ENCODE peak calls at places on chromosomes 3 and 15, in four cellular contexts. One of them, this sample, is unnamed.

GRCh38 chr3:187209501-187209900 is 12.2 kb downstream of the RTP1 start:
- DNase-seq in GM23338: no peak
- DNase-seq in stomach: no peak
- DNase-seq in OCI-LY7: no peak
- DNase-seq in this sample: no peak

GRCh38 chr3:109257269-109257668 is 59.0 kb downstream of the DPPA2 start:
- DNase-seq in GM23338: no peak
- DNase-seq in stomach: no peak
- DNase-seq in OCI-LY7: no peak
- DNase-seq in this sample: no peak

GRCh38 chr15:97096303-97096835 is 765.9 kb downstream of the NR2F2 start:
- DNase-seq in GM23338: no peak
- DNase-seq in stomach: no peak
- DNase-seq in OCI-LY7: no peak
- DNase-seq in this sample: no peak

GRCh38 chr15:74869726-74870407 is 3.3 kb downstream of the SCAMP2 start:
- DNase-seq in GM23338: no peak
- DNase-seq in stomach: peak
- DNase-seq in OCI-LY7: peak
- DNase-seq in this sample: no peak

GRCh38 chr15:61880079-61880478 is 180.2 kb downstream of the VPS13C start:
- DNase-seq in GM23338: no peak
- DNase-seq in stomach: no peak
- DNase-seq in OCI-LY7: no peak
- DNase-seq in this sample: no peak

GRCh38 chr15:32688151-32688639 is 29.6 kb upstream of the GREM1 start:
- DNase-seq in GM23338: no peak
- DNase-seq in stomach: peak
- DNase-seq in OCI-LY7: no peak
- DNase-seq in this sample: peak

GRCh38 chr15:63603516-63603915 is 6.3 kb downstream of the FBXL22 start:
- DNase-seq in GM23338: no peak
- DNase-seq in stomach: no peak
- DNase-seq in OCI-LY7: no peak
- DNase-seq in this sample: no peak

GRCh38 chr3:156509209-156510174 is 45.4 kb downstream of the SSR3 start:
- DNase-seq in GM23338: peak
- DNase-seq in stomach: no peak
- DNase-seq in OCI-LY7: peak
- DNase-seq in this sample: peak

GRCh38 chr3:14266361-14266760 is 87.7 kb downstream of the LSM3 start:
- DNase-seq in GM23338: no peak
- DNase-seq in stomach: no peak
- DNase-seq in OCI-LY7: no peak
- DNase-seq in this sample: no peak

GRCh38 chr3:17322106-17322793 is 420.2 kb downstream of the TBC1D5 start:
- DNase-seq in GM23338: no peak
- DNase-seq in stomach: no peak
- DNase-seq in OCI-LY7: no peak
- DNase-seq in this sample: no peak

GRCh38 chr15:58066042-58066867 is 744 bp upstream of the ALDH1A2 start:
- DNase-seq in GM23338: peak
- DNase-seq in stomach: peak
- DNase-seq in OCI-LY7: peak
- DNase-seq in this sample: peak

GRCh38 chr15:90716976-90717821 is at the start of gene BLM:
- DNase-seq in GM23338: peak
- DNase-seq in stomach: peak
- DNase-seq in OCI-LY7: peak
- DNase-seq in this sample: peak

GRCh38 chr15:90716317-90716975 is 700 bp upstream of the BLM start:
- DNase-seq in GM23338: peak
- DNase-seq in stomach: no peak
- DNase-seq in OCI-LY7: peak
- DNase-seq in this sample: no peak

GRCh38 chr15:90713081-90713480 is 4.1 kb upstream of the BLM start:
- DNase-seq in GM23338: no peak
- DNase-seq in stomach: no peak
- DNase-seq in OCI-LY7: no peak
- DNase-seq in this sample: no peak

GRCh38 chr15:90718232-90718631 is 1.1 kb downstream of the BLM start:
- DNase-seq in GM23338: no peak
- DNase-seq in stomach: no peak
- DNase-seq in OCI-LY7: peak
- DNase-seq in this sample: no peak
- TF ChIP-seq CTCF in GM23338: no peak
- TF ChIP-seq CTCF in stomach: no peak
- TF ChIP-seq CTCF in OCI-LY7: no peak
- TF ChIP-seq CTCF in this sample: no peak

GRCh38 chr15:44529864-44530604 is 6.9 kb upstream of the EIF3J start:
- DNase-seq in GM23338: no peak
- DNase-seq in stomach: no peak
- DNase-seq in OCI-LY7: no peak
- DNase-seq in this sample: no peak

GRCh38 chr15:44530653-44531052 is 6.3 kb upstream of the EIF3J start:
- DNase-seq in GM23338: no peak
- DNase-seq in stomach: no peak
- DNase-seq in OCI-LY7: no peak
- DNase-seq in this sample: no peak

GRCh38 chr15:44535509-44536297 is 1.2 kb upstream of the EIF3J start:
- DNase-seq in GM23338: peak
- DNase-seq in stomach: no peak
- DNase-seq in OCI-LY7: peak
- DNase-seq in this sample: peak

GRCh38 chr15:44535092-44535491 is 1.9 kb upstream of the EIF3J start:
- DNase-seq in GM23338: no peak
- DNase-seq in stomach: no peak
- DNase-seq in OCI-LY7: no peak
- DNase-seq in this sample: no peak

DNA sequence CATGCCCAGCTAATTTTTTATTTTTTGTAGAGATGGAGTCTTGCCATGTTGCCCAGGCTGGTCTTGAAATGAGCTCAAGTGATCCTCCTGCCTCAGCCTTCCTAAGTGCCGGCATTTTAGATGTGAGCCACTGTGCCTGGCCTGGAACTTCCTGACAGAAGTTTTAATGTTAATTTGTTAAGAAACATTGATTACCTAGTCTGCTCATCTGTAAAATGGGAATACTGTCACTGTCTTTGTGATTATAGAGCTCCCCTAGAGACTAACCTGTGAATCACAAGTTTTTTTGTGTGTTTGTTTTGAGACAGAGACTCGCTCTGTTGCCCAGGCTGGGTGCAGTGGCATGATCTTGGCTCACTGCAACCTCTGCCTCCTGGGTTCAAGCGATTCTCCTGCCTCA is 4.3 kb upstream of the EIF3J start:
- DNase-seq in GM23338: peak
- DNase-seq in stomach: no peak
- DNase-seq in OCI-LY7: peak
- DNase-seq in this sample: no peak
- TF ChIP-seq CTCF in GM23338: peak
- TF ChIP-seq CTCF in stomach: no peak
- TF ChIP-seq CTCF in OCI-LY7: peak
- TF ChIP-seq CTCF in this sample: no peak

DNA sequence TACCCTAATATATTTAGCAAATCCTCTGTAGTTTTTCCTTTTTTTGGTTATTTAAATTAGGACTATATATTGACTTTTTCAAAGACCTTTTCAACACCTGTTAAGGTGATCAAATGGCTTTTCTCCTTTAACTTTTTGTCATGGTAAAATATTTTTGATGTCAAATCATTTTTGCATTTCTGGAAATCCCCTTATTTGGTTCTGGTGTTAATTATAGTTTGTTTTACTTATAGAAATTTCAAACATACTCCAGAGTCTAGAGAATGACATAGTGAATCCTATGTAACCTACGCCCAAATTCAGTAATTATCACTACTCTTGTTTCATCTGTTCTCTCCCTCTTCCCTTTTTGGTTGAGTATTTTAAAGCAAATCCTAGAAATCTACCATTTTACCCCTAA is 121.3 kb upstream of the TBL1XR1 start:
- DNase-seq in GM23338: no peak
- DNase-seq in stomach: no peak
- DNase-seq in OCI-LY7: no peak
- DNase-seq in this sample: no peak
- TF ChIP-seq CTCF in GM23338: no peak
- TF ChIP-seq CTCF in stomach: no peak
- TF ChIP-seq CTCF in OCI-LY7: no peak
- TF ChIP-seq CTCF in this sample: no peak

DNA sequence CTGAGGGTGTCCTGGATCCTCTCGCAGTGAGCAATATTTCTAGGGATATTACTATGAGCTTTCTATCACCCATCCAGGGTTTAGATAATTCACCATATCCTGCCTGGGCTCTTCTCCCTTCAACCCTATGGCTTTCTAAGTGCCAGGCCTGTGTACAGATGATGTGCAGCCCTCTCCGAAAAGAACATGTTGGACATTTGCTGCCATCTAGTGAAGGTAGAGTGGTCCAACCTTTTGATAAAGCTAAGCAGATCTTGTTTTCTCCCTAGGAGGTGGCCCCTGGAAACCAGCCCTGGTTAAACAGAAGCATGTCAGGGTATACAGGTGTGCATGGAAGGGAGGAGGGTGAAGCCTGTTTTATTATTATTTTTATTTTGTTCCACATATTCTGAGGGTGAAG is 27.9 kb upstream of the SCN10A start:
- DNase-seq in GM23338: peak
- DNase-seq in stomach: no peak
- DNase-seq in OCI-LY7: peak
- DNase-seq in this sample: peak
- TF ChIP-seq CTCF in GM23338: peak
- TF ChIP-seq CTCF in stomach: no peak
- TF ChIP-seq CTCF in OCI-LY7: peak
- TF ChIP-seq CTCF in this sample: peak

GRCh38 chr15:22884344-22884743 is 45.9 kb downstream of the NIPA2 start:
- DNase-seq in GM23338: peak
- DNase-seq in stomach: no peak
- DNase-seq in OCI-LY7: peak
- DNase-seq in this sample: no peak
- TF ChIP-seq CTCF in GM23338: peak
- TF ChIP-seq CTCF in stomach: no peak
- TF ChIP-seq CTCF in OCI-LY7: peak
- TF ChIP-seq CTCF in this sample: no peak

GRCh38 chr3:69084668-69085542 is at the start of gene ARL6IP5:
- DNase-seq in GM23338: peak
- DNase-seq in stomach: peak
- DNase-seq in OCI-LY7: peak
- DNase-seq in this sample: peak

GRCh38 chr3:69088033-69088432 is 3.3 kb downstream of the ARL6IP5 start:
- DNase-seq in GM23338: no peak
- DNase-seq in stomach: no peak
- DNase-seq in OCI-LY7: no peak
- DNase-seq in this sample: no peak

GRCh38 chr3:69087030-69087791 is 2.5 kb downstream of the ARL6IP5 start:
- DNase-seq in GM23338: no peak
- DNase-seq in stomach: no peak
- DNase-seq in OCI-LY7: no peak
- DNase-seq in this sample: no peak

GRCh38 chr3:69085543-69086132 is 901 bp downstream of the ARL6IP5 start:
- DNase-seq in GM23338: no peak
- DNase-seq in stomach: peak
- DNase-seq in OCI-LY7: peak
- DNase-seq in this sample: peak

GRCh38 chr3:69086133-69086722 is 1.5 kb downstream of the ARL6IP5 start:
- DNase-seq in GM23338: no peak
- DNase-seq in stomach: peak
- DNase-seq in OCI-LY7: peak
- DNase-seq in this sample: peak
- TF ChIP-seq CTCF in GM23338: no peak
- TF ChIP-seq CTCF in stomach: no peak
- TF ChIP-seq CTCF in OCI-LY7: no peak
- TF ChIP-seq CTCF in this sample: no peak

DNA sequence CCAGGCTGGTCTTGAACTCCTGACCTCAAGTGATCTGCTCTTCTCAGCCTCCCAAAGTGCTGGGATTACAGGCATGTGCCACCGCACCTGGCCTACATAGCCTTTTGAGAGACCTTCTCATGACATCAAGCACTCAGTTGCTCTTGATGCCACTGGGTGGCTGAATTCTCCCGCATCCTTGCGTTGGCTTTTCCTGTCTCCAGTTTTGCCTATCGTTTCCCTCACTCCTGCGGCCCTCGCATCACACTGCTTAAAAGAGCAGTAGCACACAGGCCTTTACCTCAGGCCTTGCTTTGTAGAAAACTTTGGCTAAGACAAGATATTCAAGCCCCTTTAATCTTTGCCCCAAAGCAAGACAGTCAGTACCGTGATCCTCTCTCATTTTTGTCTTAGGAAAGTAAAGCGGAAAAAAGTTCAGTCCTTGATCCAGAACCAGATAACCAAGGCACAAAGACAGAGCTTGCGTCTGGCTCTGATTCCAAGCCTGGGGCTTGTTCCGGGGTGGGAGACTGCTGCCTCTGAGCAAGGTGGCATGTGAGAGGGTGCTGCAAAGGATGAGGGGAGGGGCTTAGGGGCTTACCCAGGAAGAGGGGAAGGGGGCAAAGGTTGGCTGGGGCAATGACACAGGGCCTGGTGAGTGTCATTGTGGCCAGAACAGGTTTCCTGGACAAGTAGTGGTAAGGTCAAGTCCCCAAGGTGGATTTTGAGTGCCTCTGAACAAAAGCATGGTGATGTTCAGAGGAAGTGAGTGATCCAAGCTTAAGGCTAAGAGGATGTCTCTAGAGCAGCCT is 175.0 kb upstream of the TLE3 start:
- DNase-seq in GM23338: no peak
- DNase-seq in stomach: no peak
- DNase-seq in OCI-LY7: no peak
- DNase-seq in this sample: no peak
- TF ChIP-seq CTCF in GM23338: no peak
- TF ChIP-seq CTCF in stomach: no peak
- TF ChIP-seq CTCF in OCI-LY7: no peak
- TF ChIP-seq CTCF in this sample: no peak

This sample was measured in Calu3.